ENCODE peak calls at places on chromosome 2, in nine cellular contexts. A, T, W, V, X, Z, L, D and Q are unnamed samples.
A peak's percentile ranks its signal among the peaks of the same experiment; 100 is the strongest.

GRCh38 chr2:203817147-203817546 is 50.4 kb upstream of the CTLA4 start:
- DNase-seq in A (no peak), T (peak; percentile 52), W (no peak), V (no peak), X (no peak), Z (no peak), L (no peak), D (no peak), Q (no peak)

GRCh38 chr2:218733615-218734021 is 23.0 kb downstream of the TTLL4 start:
- DNase-seq in A (peak; percentile 84), T (no peak), W (peak; percentile 10), V (peak; percentile 97), X (peak; percentile 72), Z (no peak), L (no peak), D (no peak), Q (peak; percentile 67)

GRCh38 chr2:69767034-69767433 is 25.1 kb downstream of the ANXA4 start:
- DNase-seq in A (no peak), T (no peak), W (no peak), V (peak; percentile 89), X (no peak), Z (no peak), L (no peak), D (no peak), Q (peak; percentile 83)

GRCh38 chr2:217189131-217189530 is 329.3 kb upstream of the TNP1 start:
- DNase-seq in A (no peak), T (no peak), W (no peak), V (no peak), X (no peak), Z (no peak), L (no peak), D (no peak), Q (no peak)

GRCh38 chr2:120520929-120521912 is 175.3 kb downstream of the INHBB start:
- DNase-seq in A (peak; percentile 60), T (peak; percentile 79), W (no peak), V (peak; percentile 25), X (peak; percentile 40), Z (peak; percentile 82), L (peak; percentile 15), D (peak; percentile 26), Q (peak; percentile 57)

GRCh38 chr2:241545113-241545512 is 13.4 kb upstream of the BOK start:
- DNase-seq in A (no peak), T (no peak), W (no peak), V (peak; percentile 76), X (no peak), Z (no peak), L (no peak), D (no peak), Q (peak; percentile 80)

GRCh38 chr2:78070693-78071092 is 548.5 kb upstream of the LRRTM4 start:
- DNase-seq in A (no peak), T (no peak), W (no peak), V (no peak), X (no peak), Z (no peak), L (no peak), D (no peak), Q (no peak)

GRCh38 chr2:34738691-34739090 is 1139.6 kb upstream of the FAM98A start:
- DNase-seq in A (no peak), T (no peak), W (no peak), V (no peak), X (no peak), Z (no peak), L (no peak), D (no peak), Q (no peak)

GRCh38 chr2:233674995-233675394 is 3.3 kb downstream of the UGT1A9 start:
- DNase-seq in A (no peak), T (no peak), W (no peak), V (no peak), X (no peak), Z (no peak), L (no peak), D (no peak), Q (no peak)